ENCODE peak calls at places on chromosomes 13 and 19, in six cellular contexts. S is CD4-positive, alpha-beta memory T cell; X is IMR-90; O is pancreas; B is brain microvascular endothelial cell; L is colonic mucosa. J is an unnamed sample.

GRCh38 chr19:15511671-15512424 is 3.5 kb downstream of the CYP4F22 start:
- DNase-seq in S (no peak), X (no peak), O (no peak), B (no peak), L (no peak), J (no peak)

GRCh38 chr13:72652681-72653080 is 74.7 kb downstream of the MZT1 start:
- DNase-seq in S (no peak), X (no peak), O (no peak), B (peak), L (no peak), J (no peak)

GRCh38 chr19:42176990-42177685 is 40.3 kb downstream of the DEDD2 start:
- DNase-seq in S (peak), X (peak), O (peak), B (peak), L (peak), J (peak)

GRCh38 chr13:48998893-48999292 is 23.2 kb downstream of the FNDC3A start:
- DNase-seq in S (no peak), X (no peak), O (no peak), B (no peak), L (no peak), J (no peak)

GRCh38 chr13:113351514-113352026 is 12.4 kb downstream of the GRTP1 start:
- DNase-seq in S (no peak), X (no peak), O (no peak), B (no peak), L (no peak), J (no peak)

GRCh38 chr19:12603714-12604113 is 6.9 kb downstream of the ZNF490 start:
- DNase-seq in S (peak), X (peak), O (no peak), B (no peak), L (no peak), J (no peak)

GRCh38 chr13:35278917-35279316 is 197.6 kb downstream of the MAB21L1 start:
- DNase-seq in S (no peak), X (no peak), O (no peak), B (no peak), L (no peak), J (no peak)

GRCh38 chr19:51187395-51188226 is 37.3 kb upstream of the CD33 start:
- DNase-seq in S (no peak), X (no peak), O (no peak), B (no peak), L (no peak), J (no peak)

GRCh38 chr13:103282571-103283450 is 216.6 kb upstream of the SLC10A2 start:
- DNase-seq in S (no peak), X (peak), O (no peak), B (peak), L (no peak), J (no peak)

GRCh38 chr13:98144501-98145350 is 1.8 kb downstream of the FARP1 start:
- DNase-seq in S (no peak), X (peak), O (peak), B (no peak), L (peak), J (no peak)

GRCh38 chr13:113106053-113106452 is 462 bp downstream of the F7 start:
- DNase-seq in S (no peak), X (no peak), O (peak), B (no peak), L (no peak), J (no peak)

GRCh38 chr13:73450583-73450982 is 391.8 kb downstream of the KLF5 start:
- DNase-seq in S (no peak), X (peak), O (no peak), B (no peak), L (no peak), J (no peak)

GRCh38 chr13:41588899-41589298 is 131.5 kb downstream of the RGCC start:
- DNase-seq in S (no peak), X (peak), O (no peak), B (peak), L (no peak), J (no peak)

GRCh38 chr19:31152906-31153305 is 196.3 kb downstream of the TSHZ3 start:
- DNase-seq in S (no peak), X (peak), O (no peak), B (no peak), L (no peak), J (no peak)

GRCh38 chr13:37602743-37603381 is 4.3 kb upstream of the POSTN start:
- DNase-seq in S (no peak), X (peak), O (no peak), B (no peak), L (no peak), J (no peak)

GRCh38 chr13:94031609-94032008 is 447.9 kb downstream of the DCT start:
- DNase-seq in S (no peak), X (peak), O (no peak), B (no peak), L (no peak), J (no peak)

GRCh38 chr19:55599468-55600335 is at the start of the genes FIZ1 and ZNF524:
- DNase-seq in S (peak), X (peak), O (peak), B (peak), L (peak), J (peak)

GRCh38 chr13:72567566-72567965 is 159.9 kb downstream of the MZT1 start:
- DNase-seq in S (no peak), X (no peak), O (no peak), B (no peak), L (no peak), J (no peak)

GRCh38 chr19:18543814-18544475 is 572 bp upstream of the FKBP8 start:
- DNase-seq in S (peak), X (peak), O (no peak), B (peak), L (peak), J (peak)

GRCh38 chr13:92761710-92762109 is 464.9 kb upstream of the GPC6 start:
- DNase-seq in S (no peak), X (no peak), O (no peak), B (no peak), L (no peak), J (no peak)

GRCh38 chr19:50310759-50311465 is 18.3 kb downstream of the KCNC3 start:
- DNase-seq in S (no peak), X (no peak), O (no peak), B (no peak), L (no peak), J (no peak)

DNA sequence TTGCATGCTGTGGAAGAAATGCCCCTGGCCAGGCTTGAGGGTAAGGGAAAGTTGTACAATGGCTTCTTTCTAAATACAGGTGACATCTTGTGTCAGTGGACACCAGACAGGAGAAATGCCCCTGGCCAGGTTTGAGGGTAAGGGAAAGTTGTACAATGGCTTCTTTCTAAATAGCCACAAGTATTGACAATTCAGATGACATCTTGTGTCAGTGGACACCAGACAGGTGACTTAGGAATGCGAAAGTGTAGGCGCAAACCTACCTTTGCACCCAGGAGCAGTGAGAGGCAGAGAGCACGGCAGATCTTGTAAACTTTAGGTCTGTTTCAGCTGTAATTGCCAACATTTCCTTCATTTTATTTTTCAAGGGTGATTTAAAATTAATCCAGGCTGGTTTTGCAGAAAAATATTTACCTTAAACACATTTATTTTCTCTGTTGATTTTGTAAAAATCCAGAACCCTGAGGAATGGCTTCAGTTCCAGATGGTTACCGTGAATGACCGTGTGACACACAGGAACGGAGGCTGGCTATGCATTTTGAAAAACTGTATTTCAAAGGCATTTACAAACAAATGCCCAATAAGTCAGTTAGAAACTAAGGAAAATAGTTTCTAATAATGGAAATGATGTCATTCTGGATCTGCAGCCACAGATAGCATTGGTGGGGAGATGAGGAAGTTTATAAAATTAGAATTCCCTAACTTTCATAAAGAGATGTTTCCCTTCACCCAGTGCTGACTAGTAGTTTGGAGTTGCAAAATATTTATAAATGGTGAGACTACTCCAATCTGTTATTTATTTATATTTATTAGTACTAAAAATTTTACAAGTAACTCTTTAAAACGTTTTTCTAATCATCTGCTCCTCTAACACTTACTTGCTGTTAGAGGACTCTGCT is 34.9 kb downstream of the TNFSF13B start:
- DNase-seq in S (no peak), X (no peak), O (no peak), B (no peak), L (no peak), J (no peak)
- H3K27ac ChIP-seq in S (no peak), X (no peak), O (no peak), B (no peak), L (no peak), J (no peak)

DNA sequence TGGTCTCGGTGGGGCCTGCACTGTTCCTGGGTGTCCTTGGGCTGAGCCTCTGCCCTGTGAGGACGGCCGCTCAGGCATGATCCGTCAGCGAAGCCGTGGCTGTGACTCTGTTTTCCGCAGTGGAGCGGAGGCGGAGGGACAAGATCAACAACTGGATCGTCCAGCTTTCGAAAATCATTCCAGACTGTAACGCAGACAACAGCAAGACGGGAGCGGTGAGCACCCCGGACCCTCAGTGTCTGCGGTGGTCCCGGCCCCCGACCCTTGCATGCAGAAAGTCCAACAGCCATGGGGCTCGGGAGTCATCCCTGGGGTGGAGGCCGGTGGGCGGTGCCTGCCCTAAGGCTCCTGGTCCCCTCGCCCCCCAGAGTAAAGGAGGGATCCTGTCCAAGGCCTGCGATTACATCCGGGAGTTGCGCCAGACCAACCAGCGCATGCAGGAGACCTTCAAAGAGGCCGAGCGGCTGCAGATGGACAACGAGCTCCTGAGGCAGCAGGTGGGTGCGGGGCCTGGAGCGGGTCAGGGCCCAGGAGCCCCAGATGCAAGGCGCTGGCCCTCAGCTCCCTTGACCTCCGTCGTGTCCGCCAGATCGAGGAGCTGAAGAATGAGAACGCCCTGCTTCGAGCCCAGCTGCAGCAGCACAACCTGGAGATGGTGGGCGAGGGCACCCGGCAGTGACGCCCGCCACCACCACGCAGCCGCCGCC is 3.6 kb upstream of the HAMP start:
- DNase-seq in S (no peak), X (no peak), O (peak), B (no peak), L (no peak), J (no peak)
- H3K27ac ChIP-seq in S (no peak), X (no peak), O (no peak), B (no peak), L (no peak), J (no peak)

DNA sequence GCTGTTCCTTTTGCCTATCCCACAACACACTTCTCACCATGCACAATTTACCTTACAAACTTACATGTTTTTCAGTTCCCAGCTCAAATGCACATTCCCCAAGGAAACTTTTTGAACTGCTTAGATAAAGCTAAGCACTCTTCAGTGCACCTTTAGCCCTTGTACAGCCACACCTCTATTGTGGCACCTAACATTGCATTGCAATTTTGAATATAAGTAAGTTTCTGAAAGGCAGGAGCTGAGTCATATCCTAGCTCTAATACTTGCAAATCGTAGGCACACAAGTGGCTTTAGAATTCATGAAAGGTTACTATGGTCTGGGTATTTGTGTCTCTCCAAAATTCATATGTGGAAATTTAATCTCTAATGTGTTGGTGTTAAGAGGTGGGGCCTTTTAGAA is 4.9 kb upstream of the ESD start:
- DNase-seq in S (no peak), X (peak), O (no peak), B (no peak), L (no peak), J (no peak)
- H3K27ac ChIP-seq in S (no peak), X (no peak), O (no peak), B (no peak), L (no peak), J (no peak)

GRCh38 chr13:111029957-111030609 is 85.0 kb upstream of the ARHGEF7 start:
- DNase-seq in S (no peak), X (no peak), O (no peak), B (no peak), L (no peak), J (no peak)
- H3K27ac ChIP-seq in S (no peak), X (no peak), O (no peak), B (no peak), L (no peak), J (no peak)

GRCh38 chr13:30863796-30864195 is 42.3 kb upstream of the MEDAG start:
- DNase-seq in S (no peak), X (no peak), O (no peak), B (no peak), L (no peak), J (no peak)

GRCh38 chr13:30862707-30863106 is 43.4 kb upstream of the MEDAG start:
- DNase-seq in S (no peak), X (no peak), O (peak), B (peak), L (no peak), J (no peak)

GRCh38 chr13:30861836-30862467 is 44.1 kb upstream of the MEDAG start:
- DNase-seq in S (no peak), X (no peak), O (no peak), B (no peak), L (no peak), J (no peak)

GRCh38 chr13:30864352-30865130 is 41.5 kb upstream of the MEDAG start:
- DNase-seq in S (no peak), X (peak), O (no peak), B (peak), L (no peak), J (no peak)

DNA sequence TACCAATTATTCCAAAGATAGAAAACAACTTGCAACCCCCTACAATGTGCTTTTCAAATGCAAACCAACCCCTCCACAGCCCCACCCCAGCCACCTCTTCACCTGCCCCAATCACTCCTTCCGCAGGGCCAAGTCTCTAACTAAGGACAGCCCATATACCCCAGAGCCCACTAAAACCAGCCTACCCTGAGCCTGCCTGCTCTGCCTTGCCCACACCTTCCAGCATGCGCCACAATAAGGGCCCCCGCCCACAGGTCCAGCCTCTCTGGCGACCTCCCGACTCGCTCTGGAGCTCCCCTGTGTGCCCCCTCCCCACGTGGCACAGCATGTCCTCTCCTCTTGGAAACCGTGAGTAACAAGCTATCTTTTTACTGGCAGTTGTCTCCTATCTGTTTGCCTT is 42.8 kb upstream of the MEDAG start:
- DNase-seq in S (no peak), X (no peak), O (no peak), B (no peak), L (no peak), J (no peak)
- H3K27ac ChIP-seq in S (no peak), X (peak), O (no peak), B (peak), L (no peak), J (no peak)

J was measured in substantia nigra.